ENCODE peak calls at places on chromosome 15, in ten cellular contexts. One of them, this sample, is unnamed.

GRCh38 chr15:53833134-53833624 is 73.7 kb upstream of the WDR72 start:
- DNase-seq in right atrium auricular region: no peak
- DNase-seq in GM12878: no peak
- DNase-seq in heart left ventricle: peak
- DNase-seq in HFF-Myc: no peak
- DNase-seq in fibroblast of mammary gland: peak
- DNase-seq in spleen: no peak
- DNase-seq in upper lobe of left lung: no peak
- DNase-seq in cardiac fibroblast: peak
- DNase-seq in thoracic aorta: no peak
- DNase-seq in this sample: no peak

GRCh38 chr15:22257047-22257667 is 176.8 kb downstream of the OR4M2 start:
- DNase-seq in fibroblast of mammary gland: peak
- DNase-seq in upper lobe of left lung: no peak
- DNase-seq in HFF-Myc: no peak
- DNase-seq in GM12878: no peak
- DNase-seq in cardiac fibroblast: no peak
- DNase-seq in right atrium auricular region: no peak
- DNase-seq in thoracic aorta: no peak
- DNase-seq in heart left ventricle: no peak
- DNase-seq in spleen: peak
- DNase-seq in this sample: no peak

GRCh38 chr15:45166792-45167630 is 20.8 kb downstream of the SHF start:
- DNase-seq in thoracic aorta: peak
- DNase-seq in fibroblast of mammary gland: peak
- DNase-seq in cardiac fibroblast: peak
- DNase-seq in right atrium auricular region: peak
- DNase-seq in HFF-Myc: peak
- DNase-seq in spleen: peak
- DNase-seq in heart left ventricle: peak
- DNase-seq in upper lobe of left lung: peak
- DNase-seq in GM12878: peak
- DNase-seq in this sample: peak

GRCh38 chr15:50135123-50135541 is 16.1 kb upstream of the ATP8B4 start:
- DNase-seq in HFF-Myc: no peak
- DNase-seq in cardiac fibroblast: peak
- DNase-seq in heart left ventricle: no peak
- DNase-seq in spleen: no peak
- DNase-seq in fibroblast of mammary gland: peak
- DNase-seq in thoracic aorta: no peak
- DNase-seq in right atrium auricular region: no peak
- DNase-seq in upper lobe of left lung: no peak
- DNase-seq in GM12878: no peak
- DNase-seq in this sample: no peak

GRCh38 chr15:67853454-67853853 is 13.6 kb upstream of the RNU6-1 start:
- DNase-seq in HFF-Myc: no peak
- DNase-seq in right atrium auricular region: no peak
- DNase-seq in GM12878: no peak
- DNase-seq in thoracic aorta: no peak
- DNase-seq in heart left ventricle: no peak
- DNase-seq in cardiac fibroblast: no peak
- DNase-seq in spleen: no peak
- DNase-seq in upper lobe of left lung: no peak
- DNase-seq in fibroblast of mammary gland: no peak
- DNase-seq in this sample: no peak

GRCh38 chr15:66702770-66703539 is 919 bp downstream of the SMAD6 start:
- DNase-seq in upper lobe of left lung: peak
- DNase-seq in right atrium auricular region: no peak
- DNase-seq in fibroblast of mammary gland: no peak
- DNase-seq in heart left ventricle: peak
- DNase-seq in thoracic aorta: no peak
- DNase-seq in spleen: peak
- DNase-seq in GM12878: no peak
- DNase-seq in HFF-Myc: no peak
- DNase-seq in cardiac fibroblast: peak
- DNase-seq in this sample: no peak

GRCh38 chr15:80594091-80594889 is 100.8 kb upstream of the ABHD17C start:
- DNase-seq in spleen: no peak
- DNase-seq in HFF-Myc: no peak
- DNase-seq in fibroblast of mammary gland: peak
- DNase-seq in thoracic aorta: no peak
- DNase-seq in GM12878: no peak
- DNase-seq in right atrium auricular region: no peak
- DNase-seq in cardiac fibroblast: peak
- DNase-seq in heart left ventricle: no peak
- DNase-seq in upper lobe of left lung: no peak
- DNase-seq in this sample: no peak

GRCh38 chr15:69599271-69599670 is 146.7 kb downstream of the RPLP1 start:
- DNase-seq in upper lobe of left lung: no peak
- DNase-seq in cardiac fibroblast: no peak
- DNase-seq in HFF-Myc: no peak
- DNase-seq in fibroblast of mammary gland: no peak
- DNase-seq in right atrium auricular region: no peak
- DNase-seq in GM12878: no peak
- DNase-seq in thoracic aorta: no peak
- DNase-seq in spleen: no peak
- DNase-seq in heart left ventricle: no peak
- DNase-seq in this sample: no peak

GRCh38 chr15:68379759-68380290 is 52.1 kb downstream of the ITGA11 start:
- DNase-seq in GM12878: no peak
- DNase-seq in cardiac fibroblast: peak
- DNase-seq in right atrium auricular region: peak
- DNase-seq in upper lobe of left lung: no peak
- DNase-seq in heart left ventricle: peak
- DNase-seq in thoracic aorta: no peak
- DNase-seq in HFF-Myc: no peak
- DNase-seq in fibroblast of mammary gland: no peak
- DNase-seq in spleen: no peak
- DNase-seq in this sample: no peak

GRCh38 chr15:96574766-96575165 is 244.3 kb downstream of the NR2F2 start:
- DNase-seq in heart left ventricle: no peak
- DNase-seq in upper lobe of left lung: no peak
- DNase-seq in cardiac fibroblast: no peak
- DNase-seq in right atrium auricular region: no peak
- DNase-seq in GM12878: no peak
- DNase-seq in thoracic aorta: no peak
- DNase-seq in fibroblast of mammary gland: no peak
- DNase-seq in spleen: no peak
- DNase-seq in HFF-Myc: no peak
- DNase-seq in this sample: no peak

GRCh38 chr15:93037341-93038063 is 51.5 kb downstream of the RGMA start:
- DNase-seq in right atrium auricular region: peak
- DNase-seq in fibroblast of mammary gland: peak
- DNase-seq in HFF-Myc: peak
- DNase-seq in cardiac fibroblast: peak
- DNase-seq in GM12878: no peak
- DNase-seq in heart left ventricle: peak
- DNase-seq in upper lobe of left lung: peak
- DNase-seq in thoracic aorta: no peak
- DNase-seq in spleen: peak
- DNase-seq in this sample: no peak

GRCh38 chr15:80343610-80344009 is 60.6 kb upstream of the ARNT2 start:
- DNase-seq in fibroblast of mammary gland: no peak
- DNase-seq in spleen: no peak
- DNase-seq in right atrium auricular region: peak
- DNase-seq in heart left ventricle: peak
- DNase-seq in thoracic aorta: no peak
- DNase-seq in upper lobe of left lung: no peak
- DNase-seq in HFF-Myc: no peak
- DNase-seq in GM12878: no peak
- DNase-seq in cardiac fibroblast: peak
- DNase-seq in this sample: no peak

DNA sequence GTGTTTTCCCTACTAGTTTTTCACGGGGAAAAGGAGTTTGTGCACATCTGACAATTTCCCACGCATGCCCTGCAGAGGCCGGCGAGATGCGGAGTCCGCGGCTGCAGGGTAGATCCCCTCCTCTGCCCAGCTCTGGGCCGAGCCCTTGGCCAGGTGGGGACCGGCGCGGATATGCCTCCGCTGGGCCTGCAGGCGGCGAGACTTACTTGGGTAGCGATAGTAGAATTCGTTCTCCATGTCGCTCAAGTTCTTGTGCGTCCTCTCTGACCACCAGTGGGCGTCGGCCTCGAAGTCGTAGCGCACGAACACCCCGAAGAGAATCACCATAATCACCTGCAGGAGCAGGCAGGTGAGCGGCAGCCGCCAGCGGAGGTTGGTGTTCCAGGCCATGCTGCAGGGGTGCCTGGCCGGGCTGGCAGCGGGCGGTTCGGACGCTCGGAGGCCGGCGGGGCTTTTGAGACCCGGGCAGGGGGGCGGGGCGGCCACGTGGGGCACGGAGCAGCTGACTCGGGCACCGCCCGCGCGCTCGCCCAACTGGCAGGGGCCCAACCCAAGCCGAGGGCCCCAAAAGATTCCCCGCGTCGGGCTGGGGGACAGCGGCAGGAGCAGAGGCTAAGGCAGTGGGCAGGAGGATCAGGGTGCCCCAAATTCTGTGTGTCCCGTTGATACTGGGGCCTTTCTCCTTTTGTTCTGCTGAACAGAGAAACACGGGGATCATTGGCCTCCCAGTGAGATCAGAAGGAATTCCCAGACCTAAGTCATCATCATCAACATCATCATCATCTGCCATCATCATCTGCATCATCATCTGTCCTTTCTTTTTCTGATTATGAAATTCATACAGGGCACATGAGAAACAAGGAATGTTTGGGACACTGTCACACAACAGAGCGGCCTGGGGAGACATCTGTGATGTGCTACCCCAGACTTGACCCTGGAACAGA is at the start of gene RHCG:
- DNase-seq in upper lobe of left lung: peak
- DNase-seq in right atrium auricular region: no peak
- DNase-seq in cardiac fibroblast: peak
- DNase-seq in spleen: no peak
- DNase-seq in fibroblast of mammary gland: peak
- DNase-seq in thoracic aorta: no peak
- DNase-seq in GM12878: no peak
- DNase-seq in heart left ventricle: no peak
- DNase-seq in HFF-Myc: no peak
- DNase-seq in this sample: peak
- TF ChIP-seq CTCF in upper lobe of left lung: peak
- TF ChIP-seq CTCF in right atrium auricular region: peak
- TF ChIP-seq CTCF in cardiac fibroblast: peak
- TF ChIP-seq CTCF in spleen: no peak
- TF ChIP-seq CTCF in fibroblast of mammary gland: peak
- TF ChIP-seq CTCF in thoracic aorta: no peak
- TF ChIP-seq CTCF in GM12878: peak
- TF ChIP-seq CTCF in heart left ventricle: no peak
- TF ChIP-seq CTCF in HFF-Myc: peak
- TF ChIP-seq CTCF in this sample: peak

DNA sequence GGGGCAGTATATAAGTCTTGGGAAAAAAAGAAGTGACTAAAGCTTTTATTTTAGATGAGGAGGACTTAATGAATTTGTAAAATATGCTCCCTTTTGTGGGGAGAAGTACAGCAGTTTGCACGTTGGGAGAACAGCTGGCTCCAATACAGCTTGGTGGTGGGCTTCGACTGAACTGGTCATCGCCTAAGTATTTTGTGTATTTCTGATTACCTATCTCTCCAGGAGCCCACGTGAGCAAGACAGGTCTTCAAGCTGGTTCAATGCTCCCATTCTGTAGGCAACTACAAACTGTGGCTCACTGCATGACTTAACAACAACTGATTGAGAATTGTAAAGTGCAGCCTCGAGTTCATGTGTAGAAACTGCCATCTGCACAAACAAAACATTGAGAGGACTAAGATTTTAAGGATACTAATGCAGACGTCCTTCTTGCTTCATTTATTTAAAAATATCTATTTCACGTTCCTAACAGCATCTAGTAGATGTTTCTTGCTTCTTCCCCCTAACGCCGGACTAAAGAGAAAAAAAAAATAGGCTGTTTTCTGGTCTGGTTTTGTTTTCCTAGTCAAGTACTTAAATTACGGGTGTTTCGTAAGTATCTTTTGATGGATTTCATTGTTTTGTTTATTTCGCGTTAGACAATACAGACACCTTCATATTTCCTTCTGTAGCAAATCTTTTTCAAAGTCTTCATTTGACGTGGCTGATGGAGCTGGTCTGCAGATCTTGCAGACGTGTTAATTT is 1.4 kb upstream of the GREM1 start:
- DNase-seq in HFF-Myc: no peak
- DNase-seq in upper lobe of left lung: no peak
- DNase-seq in thoracic aorta: no peak
- DNase-seq in right atrium auricular region: no peak
- DNase-seq in spleen: no peak
- DNase-seq in heart left ventricle: no peak
- DNase-seq in GM12878: no peak
- DNase-seq in cardiac fibroblast: peak
- DNase-seq in fibroblast of mammary gland: no peak
- DNase-seq in this sample: no peak
- H3K4me3 ChIP-seq in HFF-Myc: no peak
- H3K4me3 ChIP-seq in upper lobe of left lung: no peak
- H3K4me3 ChIP-seq in thoracic aorta: peak
- H3K4me3 ChIP-seq in right atrium auricular region: no peak
- H3K4me3 ChIP-seq in spleen: no peak
- H3K4me3 ChIP-seq in heart left ventricle: no peak
- H3K4me3 ChIP-seq in GM12878: peak
- H3K4me3 ChIP-seq in cardiac fibroblast: peak
- H3K4me3 ChIP-seq in fibroblast of mammary gland: no peak
- H3K4me3 ChIP-seq in this sample: no peak

DNA sequence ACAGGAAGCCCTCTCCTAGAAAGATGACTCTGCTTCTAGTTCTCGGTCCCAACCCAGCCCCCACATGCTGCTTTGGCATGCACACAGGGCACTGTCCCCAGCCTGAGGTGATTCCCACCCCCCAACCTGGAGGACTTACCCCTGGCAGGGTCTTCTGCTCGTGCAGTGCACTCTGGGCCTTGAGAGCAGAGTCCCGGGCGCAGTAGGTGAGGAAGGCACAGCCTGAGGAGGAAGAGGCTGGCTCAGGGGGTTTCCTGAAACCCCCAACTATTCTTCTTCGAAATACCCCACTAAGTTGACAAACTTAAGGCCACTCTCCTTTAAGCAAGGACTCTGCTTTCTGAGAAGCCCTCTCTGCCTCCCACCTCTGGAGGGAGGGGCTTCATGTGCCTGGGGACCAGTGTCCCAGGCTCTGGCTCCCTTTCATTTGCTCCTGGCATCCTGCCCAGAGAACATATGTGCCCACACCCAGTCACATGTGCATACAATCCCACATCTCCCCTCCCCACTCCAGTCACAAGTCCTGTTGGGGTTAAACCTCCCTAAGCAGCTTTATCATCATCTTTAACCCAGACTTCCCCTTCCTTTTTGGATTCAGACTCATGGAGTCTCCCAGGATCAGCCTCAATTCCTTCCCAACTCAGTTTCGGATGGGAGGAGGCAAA is 4.1 kb downstream of the CELF6 start:
- DNase-seq in heart left ventricle: no peak
- DNase-seq in HFF-Myc: no peak
- DNase-seq in GM12878: no peak
- DNase-seq in right atrium auricular region: no peak
- DNase-seq in fibroblast of mammary gland: peak
- DNase-seq in upper lobe of left lung: no peak
- DNase-seq in cardiac fibroblast: no peak
- DNase-seq in spleen: no peak
- DNase-seq in thoracic aorta: no peak
- DNase-seq in this sample: no peak
- TF ChIP-seq CTCF in heart left ventricle: no peak
- TF ChIP-seq CTCF in HFF-Myc: no peak
- TF ChIP-seq CTCF in GM12878: no peak
- TF ChIP-seq CTCF in right atrium auricular region: no peak
- TF ChIP-seq CTCF in fibroblast of mammary gland: no peak
- TF ChIP-seq CTCF in upper lobe of left lung: no peak
- TF ChIP-seq CTCF in cardiac fibroblast: no peak
- TF ChIP-seq CTCF in spleen: no peak
- TF ChIP-seq CTCF in thoracic aorta: no peak
- TF ChIP-seq CTCF in this sample: no peak

GRCh38 chr15:25718597-25718996 is 144.5 kb downstream of the ATP10A start:
- DNase-seq in HFF-Myc: no peak
- DNase-seq in fibroblast of mammary gland: no peak
- DNase-seq in right atrium auricular region: no peak
- DNase-seq in heart left ventricle: no peak
- DNase-seq in thoracic aorta: no peak
- DNase-seq in GM12878: no peak
- DNase-seq in upper lobe of left lung: no peak
- DNase-seq in cardiac fibroblast: no peak
- DNase-seq in spleen: peak
- DNase-seq in this sample: no peak
- H3K4me3 ChIP-seq in HFF-Myc: no peak
- H3K4me3 ChIP-seq in fibroblast of mammary gland: no peak
- H3K4me3 ChIP-seq in right atrium auricular region: no peak
- H3K4me3 ChIP-seq in heart left ventricle: no peak
- H3K4me3 ChIP-seq in thoracic aorta: peak
- H3K4me3 ChIP-seq in GM12878: no peak
- H3K4me3 ChIP-seq in upper lobe of left lung: no peak
- H3K4me3 ChIP-seq in cardiac fibroblast: no peak
- H3K4me3 ChIP-seq in spleen: no peak
- H3K4me3 ChIP-seq in this sample: no peak